ENCODE peak calls at places on chromosome 10, in seven cellular contexts. K is stimulated activated CD8-positive, alpha-beta memory T cell treated with anti-CD3 and anti-CD28 coated beads, Interleukin-7, amount 100 ng/mL, for 4 hours; W is CD4-positive, CD25-positive, alpha-beta regulatory T cell; T is D721Med; F is NK-92 treated with Interleukin-12 subunit alpha and Interleukin-12 subunit beta, amount 100 ng/mL, for 24 hours; R is sigmoid colon; E is H9. Z is an unnamed sample.

GRCh38 chr10:73293461-73293860 is 41.0 kb upstream of the MRPS16 start:
- DNase-seq in K (no peak), W (no peak), T (no peak), F (no peak), R (no peak), E (no peak), Z (no peak)

GRCh38 chr10:131810805-131811137 is 90.0 kb upstream of the PPP2R2D start:
- DNase-seq in K (no peak), W (no peak), T (no peak), F (no peak), R (peak), E (no peak), Z (no peak)

GRCh38 chr10:59181668-59182067 is 5.2 kb downstream of the PHYHIPL start:
- DNase-seq in K (no peak), W (no peak), T (peak), F (no peak), R (no peak), E (peak), Z (no peak)

GRCh38 chr10:11024596-11024995 is 6.9 kb downstream of the CELF2 start:
- DNase-seq in K (no peak), W (no peak), T (no peak), F (no peak), R (no peak), E (no peak), Z (no peak)

GRCh38 chr10:118542789-118543188 is 52.7 kb downstream of the PRLHR start:
- DNase-seq in K (no peak), W (no peak), T (no peak), F (no peak), R (no peak), E (no peak), Z (no peak)

GRCh38 chr10:11643039-11643438 is 31.6 kb upstream of the USP6NL start:
- DNase-seq in K (no peak), W (no peak), T (no peak), F (no peak), R (no peak), E (no peak), Z (no peak)

GRCh38 chr10:132519382-132520146 is 18.0 kb upstream of the INPP5A start:
- DNase-seq in K (no peak), W (no peak), T (no peak), F (no peak), R (peak), E (no peak), Z (no peak)

GRCh38 chr10:10794776-10795175 is 222.9 kb upstream of the CELF2 start:
- DNase-seq in K (no peak), W (no peak), T (no peak), F (no peak), R (no peak), E (no peak), Z (no peak)

GRCh38 chr10:44988957-44989620 is 10.5 kb upstream of the DEPP1 start:
- DNase-seq in K (no peak), W (no peak), T (no peak), F (no peak), R (peak), E (peak), Z (no peak)

GRCh38 chr10:49115796-49116508 is 630 bp upstream of the VSTM4 start:
- DNase-seq in K (no peak), W (no peak), T (no peak), F (no peak), R (no peak), E (peak), Z (no peak)

GRCh38 chr10:96794786-96795733 is 37.0 kb upstream of the LCOR start:
- DNase-seq in K (no peak), W (no peak), T (no peak), F (no peak), R (no peak), E (no peak), Z (no peak)

GRCh38 chr10:2798340-2798739 is 269.0 kb upstream of the PFKP start:
- DNase-seq in K (no peak), W (no peak), T (no peak), F (no peak), R (no peak), E (peak), Z (no peak)

GRCh38 chr10:52459097-52459496 is 145.0 kb downstream of the DKK1 start:
- DNase-seq in K (no peak), W (no peak), T (no peak), F (no peak), R (no peak), E (no peak), Z (no peak)

GRCh38 chr10:103622286-103622685 is 128.8 kb downstream of the NEURL1 start:
- DNase-seq in K (no peak), W (no peak), T (no peak), F (no peak), R (no peak), E (no peak), Z (no peak)

GRCh38 chr10:1517684-1518083 is 219.6 kb downstream of the ADARB2 start:
- DNase-seq in K (no peak), W (no peak), T (no peak), F (no peak), R (no peak), E (no peak), Z (no peak)

GRCh38 chr10:93752761-93753160 is 5.0 kb upstream of the LGI1 start:
- DNase-seq in K (no peak), W (no peak), T (no peak), F (no peak), R (no peak), E (no peak), Z (no peak)

GRCh38 chr10:122112625-122113160 is 123.7 kb downstream of the TACC2 start:
- DNase-seq in K (no peak), W (no peak), T (no peak), F (no peak), R (peak), E (peak), Z (no peak)

GRCh38 chr10:78571916-78572315 is 496.9 kb upstream of the ZMIZ1 start:
- DNase-seq in K (no peak), W (no peak), T (no peak), F (no peak), R (peak), E (no peak), Z (no peak)

GRCh38 chr10:82319046-82319445 is 444.1 kb downstream of the NRG3 start:
- DNase-seq in K (no peak), W (no peak), T (no peak), F (no peak), R (no peak), E (no peak), Z (no peak)

GRCh38 chr10:22554481-22555182 is 159.7 kb downstream of the PIP4K2A start:
- DNase-seq in K (no peak), W (no peak), T (no peak), F (no peak), R (peak), E (no peak), Z (no peak)

GRCh38 chr10:33155720-33156638 is 178.5 kb downstream of the NRP1 start:
- DNase-seq in K (no peak), W (peak), T (no peak), F (no peak), R (no peak), E (no peak), Z (no peak)

GRCh38 chr10:45550903-45551302 is 121.7 kb downstream of the ZFAND4 start:
- DNase-seq in K (no peak), W (no peak), T (no peak), F (no peak), R (no peak), E (no peak), Z (no peak)

GRCh38 chr10:51301644-51302043 is 227.4 kb downstream of the PRKG1 start:
- DNase-seq in K (no peak), W (no peak), T (no peak), F (no peak), R (no peak), E (no peak), Z (no peak)

GRCh38 chr10:115942106-115942505 is 330.9 kb downstream of the GFRA1 start:
- DNase-seq in K (no peak), W (no peak), T (no peak), F (no peak), R (no peak), E (no peak), Z (no peak)

GRCh38 chr10:121574519-121575170 is 23.6 kb downstream of the FGFR2 start:
- DNase-seq in K (no peak), W (no peak), T (no peak), F (no peak), R (no peak), E (no peak), Z (no peak)

GRCh38 chr10:86306628-86307278 is 59.8 kb downstream of the GRID1 start:
- DNase-seq in K (no peak), W (no peak), T (no peak), F (no peak), R (no peak), E (no peak), Z (no peak)

GRCh38 chr10:16777473-16778370 is 39.5 kb downstream of the RSU1 start:
- DNase-seq in K (no peak), W (no peak), T (no peak), F (no peak), R (no peak), E (no peak), Z (peak)

GRCh38 chr10:74743401-74743800 is 83.0 kb upstream of the KAT6B start:
- DNase-seq in K (no peak), W (no peak), T (no peak), F (no peak), R (no peak), E (no peak), Z (no peak)

GRCh38 chr10:93261961-93262610 is 188.4 kb downstream of the CYP26A1 start:
- DNase-seq in K (no peak), W (no peak), T (no peak), F (no peak), R (no peak), E (no peak), Z (no peak)

GRCh38 chr10:113576853-113577252 is 24.0 kb downstream of the HABP2 start:
- DNase-seq in K (no peak), W (no peak), T (no peak), F (no peak), R (no peak), E (no peak), Z (no peak)

GRCh38 chr10:8677642-8678041 is 623.2 kb downstream of the GATA3 start:
- DNase-seq in K (no peak), W (no peak), T (no peak), F (no peak), R (no peak), E (no peak), Z (no peak)

GRCh38 chr10:34966440-34966839 is 123.7 kb downstream of the CUL2 start:
- DNase-seq in K (no peak), W (no peak), T (no peak), F (no peak), R (no peak), E (no peak), Z (no peak)

GRCh38 chr10:87771871-87772500 is 46.0 kb downstream of the ATAD1 start:
- DNase-seq in K (no peak), W (no peak), T (no peak), F (no peak), R (no peak), E (no peak), Z (no peak)

GRCh38 chr10:31618541-31619291 is 299.7 kb downstream of the ZEB1 start:
- DNase-seq in K (no peak), W (no peak), T (no peak), F (no peak), R (peak), E (no peak), Z (no peak)

GRCh38 chr10:62638062-62638477 is 166.4 kb upstream of the ADO start:
- DNase-seq in K (no peak), W (no peak), T (no peak), F (peak), R (no peak), E (no peak), Z (no peak)

GRCh38 chr10:88386878-88387773 is 196.0 kb downstream of the RNLS start:
- DNase-seq in K (no peak), W (no peak), T (no peak), F (no peak), R (peak), E (peak), Z (peak)

GRCh38 chr10:67549390-67549789 is 146.6 kb downstream of the CTNNA3 start:
- DNase-seq in K (no peak), W (no peak), T (no peak), F (no peak), R (no peak), E (no peak), Z (no peak)

GRCh38 chr10:33334839-33335549 is 527 bp upstream of the NRP1 start:
- DNase-seq in K (no peak), W (no peak), T (peak), F (no peak), R (peak), E (peak), Z (no peak)

GRCh38 chr10:21519981-21520436 is 5.5 kb downstream of the SKIDA1 start:
- DNase-seq in K (no peak), W (no peak), T (no peak), F (no peak), R (no peak), E (no peak), Z (no peak)